ENCODE peak calls at places on chromosome 13, in four cellular contexts. One of them, this sample, is unnamed.

GRCh38 chr13:73704587-73704986 is 429.6 kb downstream of the KLF12 start:
- DNase-seq in upper lobe of left lung: no peak
- DNase-seq in T1000: no peak
- DNase-seq in NT2/D1: no peak
- DNase-seq in this sample: no peak

GRCh38 chr13:58341318-58341717 is 709.8 kb downstream of the PCDH17 start:
- DNase-seq in upper lobe of left lung: no peak
- DNase-seq in T1000: no peak
- DNase-seq in NT2/D1: no peak
- DNase-seq in this sample: no peak

GRCh38 chr13:49443327-49443688 is 556 bp downstream of the CAB39L start:
- DNase-seq in upper lobe of left lung: no peak
- DNase-seq in T1000: no peak
- DNase-seq in NT2/D1: no peak
- DNase-seq in this sample: no peak

GRCh38 chr13:32031025-32031814 is at the start of gene FRY:
- DNase-seq in upper lobe of left lung: peak; percentile 90
- DNase-seq in T1000: peak; percentile 23
- DNase-seq in NT2/D1: peak; percentile 63
- DNase-seq in this sample: peak; percentile 47

GRCh38 chr13:79686441-79686840 is 205.5 kb downstream of the NDFIP2 start:
- DNase-seq in upper lobe of left lung: no peak
- DNase-seq in T1000: no peak
- DNase-seq in NT2/D1: no peak
- DNase-seq in this sample: no peak

GRCh38 chr13:46495647-46496046 is 57.3 kb upstream of the LRCH1 start:
- DNase-seq in upper lobe of left lung: no peak
- DNase-seq in T1000: no peak
- DNase-seq in NT2/D1: no peak
- DNase-seq in this sample: no peak

GRCh38 chr13:52808842-52809219 is 39.6 kb downstream of the PCDH8 start:
- DNase-seq in upper lobe of left lung: no peak
- DNase-seq in T1000: no peak
- DNase-seq in NT2/D1: no peak
- DNase-seq in this sample: no peak

GRCh38 chr13:106083620-106084350 is 451.7 kb downstream of the EFNB2 start:
- DNase-seq in upper lobe of left lung: no peak
- DNase-seq in T1000: no peak
- DNase-seq in NT2/D1: no peak
- DNase-seq in this sample: no peak

GRCh38 chr13:113905942-113906341 is 42.1 kb upstream of the GAS6 start:
- DNase-seq in upper lobe of left lung: peak; percentile 49
- DNase-seq in T1000: no peak
- DNase-seq in NT2/D1: no peak
- DNase-seq in this sample: no peak

GRCh38 chr13:60329221-60329983 is 67.6 kb upstream of the TDRD3 start:
- DNase-seq in upper lobe of left lung: no peak
- DNase-seq in T1000: no peak
- DNase-seq in NT2/D1: peak; percentile 36
- DNase-seq in this sample: peak; percentile 6

GRCh38 chr13:34867590-34867989 is 74.5 kb upstream of the NBEA start:
- DNase-seq in upper lobe of left lung: no peak
- DNase-seq in T1000: no peak
- DNase-seq in NT2/D1: no peak
- DNase-seq in this sample: no peak

This sample was measured in immature natural killer cell.